ENCODE peak calls at places on chromosomes 13 and 19, in four cellular contexts. One of them, this sample, is unnamed.

GRCh38 chr19:35351441-35352176 is 3.9 kb downstream of the FFAR1 start:
- DNase-seq in T follicular helper cell: no peak
- DNase-seq in nephron progenitor cell: no peak
- DNase-seq in fibroblast of lung: no peak
- DNase-seq in this sample: peak

GRCh38 chr13:38866649-38867048 is 124.0 kb downstream of the STOML3 start:
- DNase-seq in T follicular helper cell: no peak
- DNase-seq in nephron progenitor cell: no peak
- DNase-seq in fibroblast of lung: no peak
- DNase-seq in this sample: no peak

GRCh38 chr19:44803442-44804428 is 5.2 kb upstream of the BCAM start:
- DNase-seq in T follicular helper cell: no peak
- DNase-seq in nephron progenitor cell: no peak
- DNase-seq in fibroblast of lung: no peak
- DNase-seq in this sample: no peak

GRCh38 chr13:40158218-40158617 is 502.8 kb downstream of the COG6 start:
- DNase-seq in T follicular helper cell: no peak
- DNase-seq in nephron progenitor cell: no peak
- DNase-seq in fibroblast of lung: no peak
- DNase-seq in this sample: no peak

GRCh38 chr13:46492946-46493345 is 60.0 kb upstream of the LRCH1 start:
- DNase-seq in T follicular helper cell: no peak
- DNase-seq in nephron progenitor cell: peak
- DNase-seq in fibroblast of lung: peak
- DNase-seq in this sample: no peak

GRCh38 chr13:51269039-51269438 is 46.8 kb downstream of the FAM124A start:
- DNase-seq in T follicular helper cell: no peak
- DNase-seq in nephron progenitor cell: no peak
- DNase-seq in fibroblast of lung: peak
- DNase-seq in this sample: no peak

GRCh38 chr13:98626298-98626940 is 49.5 kb upstream of the STK24 start:
- DNase-seq in T follicular helper cell: no peak
- DNase-seq in nephron progenitor cell: no peak
- DNase-seq in fibroblast of lung: no peak
- DNase-seq in this sample: no peak

GRCh38 chr13:48993150-48993549 is 17.4 kb downstream of the FNDC3A start:
- DNase-seq in T follicular helper cell: no peak
- DNase-seq in nephron progenitor cell: no peak
- DNase-seq in fibroblast of lung: no peak
- DNase-seq in this sample: no peak

GRCh38 chr13:106916329-106916728 is 348.4 kb upstream of the ARGLU1 start:
- DNase-seq in T follicular helper cell: no peak
- DNase-seq in nephron progenitor cell: no peak
- DNase-seq in fibroblast of lung: no peak
- DNase-seq in this sample: no peak

GRCh38 chr19:45471116-45471865 is 3.5 kb downstream of the FOSB start:
- DNase-seq in T follicular helper cell: no peak
- DNase-seq in nephron progenitor cell: no peak
- DNase-seq in fibroblast of lung: no peak
- DNase-seq in this sample: no peak

GRCh38 chr19:41746593-41747227 is 8.6 kb upstream of the CEACAM6 start:
- DNase-seq in T follicular helper cell: peak
- DNase-seq in nephron progenitor cell: no peak
- DNase-seq in fibroblast of lung: peak
- DNase-seq in this sample: no peak

GRCh38 chr13:112198611-112199010 is 131.7 kb downstream of the SOX1 start:
- DNase-seq in T follicular helper cell: no peak
- DNase-seq in nephron progenitor cell: no peak
- DNase-seq in fibroblast of lung: no peak
- DNase-seq in this sample: no peak

GRCh38 chr19:42246143-42246868 is 3.9 kb upstream of the GSK3A start:
- DNase-seq in T follicular helper cell: no peak
- DNase-seq in nephron progenitor cell: peak
- DNase-seq in fibroblast of lung: peak
- DNase-seq in this sample: peak

GRCh38 chr13:45548281-45548680 is 67.3 kb downstream of the ERICH6B start:
- DNase-seq in T follicular helper cell: no peak
- DNase-seq in nephron progenitor cell: no peak
- DNase-seq in fibroblast of lung: no peak
- DNase-seq in this sample: no peak

GRCh38 chr19:58154679-58155648 is 4.4 kb upstream of the ZNF329 start:
- DNase-seq in T follicular helper cell: peak
- DNase-seq in nephron progenitor cell: peak
- DNase-seq in fibroblast of lung: peak
- DNase-seq in this sample: peak

GRCh38 chr13:20728579-20729300 is 25.2 kb downstream of the IL17D start:
- DNase-seq in T follicular helper cell: no peak
- DNase-seq in nephron progenitor cell: no peak
- DNase-seq in fibroblast of lung: no peak
- DNase-seq in this sample: no peak

GRCh38 chr13:111431241-111431640 is 110.8 kb downstream of the TEX29 start:
- DNase-seq in T follicular helper cell: no peak
- DNase-seq in nephron progenitor cell: no peak
- DNase-seq in fibroblast of lung: no peak
- DNase-seq in this sample: no peak

GRCh38 chr13:41494202-41494601 is 36.9 kb downstream of the RGCC start:
- DNase-seq in T follicular helper cell: no peak
- DNase-seq in nephron progenitor cell: no peak
- DNase-seq in fibroblast of lung: no peak
- DNase-seq in this sample: no peak

GRCh38 chr13:112616586-112617381 is 28.8 kb upstream of the TUBGCP3 start:
- DNase-seq in T follicular helper cell: no peak
- DNase-seq in nephron progenitor cell: peak
- DNase-seq in fibroblast of lung: peak
- DNase-seq in this sample: no peak

GRCh38 chr19:47381653-47382279 is 32.7 kb downstream of the DHX34 start:
- DNase-seq in T follicular helper cell: no peak
- DNase-seq in nephron progenitor cell: no peak
- DNase-seq in fibroblast of lung: no peak
- DNase-seq in this sample: no peak

GRCh38 chr13:110616103-110617101 is 1.1 kb downstream of the NAXD start:
- DNase-seq in T follicular helper cell: no peak
- DNase-seq in nephron progenitor cell: no peak
- DNase-seq in fibroblast of lung: peak
- DNase-seq in this sample: no peak

GRCh38 chr13:22107549-22107948 is 436.7 kb downstream of the FGF9 start:
- DNase-seq in T follicular helper cell: no peak
- DNase-seq in nephron progenitor cell: no peak
- DNase-seq in fibroblast of lung: no peak
- DNase-seq in this sample: no peak

GRCh38 chr13:81377926-81378325 is 1037.0 kb upstream of the SPRY2 start:
- DNase-seq in T follicular helper cell: no peak
- DNase-seq in nephron progenitor cell: no peak
- DNase-seq in fibroblast of lung: peak
- DNase-seq in this sample: no peak

GRCh38 chr19:4730740-4731171 is 7.1 kb upstream of the DPP9 start:
- DNase-seq in T follicular helper cell: peak
- DNase-seq in nephron progenitor cell: peak
- DNase-seq in fibroblast of lung: no peak
- DNase-seq in this sample: no peak

GRCh38 chr13:35014606-35015005 is 72.5 kb downstream of the NBEA start:
- DNase-seq in T follicular helper cell: no peak
- DNase-seq in nephron progenitor cell: peak
- DNase-seq in fibroblast of lung: no peak
- DNase-seq in this sample: no peak

GRCh38 chr19:46950526-46951235 is 69.0 kb upstream of the NPAS1 start:
- DNase-seq in T follicular helper cell: no peak
- DNase-seq in nephron progenitor cell: no peak
- DNase-seq in fibroblast of lung: no peak
- DNase-seq in this sample: no peak

GRCh38 chr19:10618846-10619245 is 6.5 kb upstream of the SLC44A2 start:
- DNase-seq in T follicular helper cell: no peak
- DNase-seq in nephron progenitor cell: no peak
- DNase-seq in fibroblast of lung: no peak
- DNase-seq in this sample: no peak

GRCh38 chr13:70043685-70044084 is 63.9 kb upstream of the ATXN8OS start:
- DNase-seq in T follicular helper cell: no peak
- DNase-seq in nephron progenitor cell: no peak
- DNase-seq in fibroblast of lung: peak
- DNase-seq in this sample: no peak

GRCh38 chr19:19530423-19530804 is 1.7 kb downstream of the YJEFN3 start:
- DNase-seq in T follicular helper cell: no peak
- DNase-seq in nephron progenitor cell: no peak
- DNase-seq in fibroblast of lung: no peak
- DNase-seq in this sample: no peak

GRCh38 chr19:46378268-46378667 is 31.4 kb downstream of the PPP5C start:
- DNase-seq in T follicular helper cell: no peak
- DNase-seq in nephron progenitor cell: no peak
- DNase-seq in fibroblast of lung: peak
- DNase-seq in this sample: no peak